ENCODE peak calls at places on chromosomes 13 and 19, in eight cellular contexts. R is CD4-positive, alpha-beta memory T cell; I is body of pancreas; D is heart left ventricle; V is pancreas; N is WERI-Rb-1; M is HepG2; E is PC-3. X is an unnamed sample.

GRCh38 chr19:13094285-13094595 is 8.4 kb downstream of the LYL1 start:
- DNase-seq in M (no peak), R (peak; percentile 34), I (no peak), E (no peak), V (no peak), D (no peak), N (no peak), X (no peak)

GRCh38 chr19:50994129-50994528 is 7.3 kb downstream of the KLK8 start:
- DNase-seq in E (peak; percentile 47), V (no peak), R (no peak), M (no peak), N (no peak), I (no peak), D (no peak), X (peak; percentile 33)

GRCh38 chr19:46660008-46660517 is 919 bp downstream of the DACT3 start:
- DNase-seq in M (no peak), V (no peak), N (peak; percentile 75), R (no peak), D (peak; percentile 25), E (no peak), I (no peak), X (no peak)

GRCh38 chr19:13001502-13002388 is 6.5 kb downstream of the NFIX start:
- DNase-seq in I (peak; percentile 48), E (no peak), R (no peak), M (no peak), D (peak; percentile 72), V (no peak), N (no peak), X (no peak)

GRCh38 chr19:2084993-2085720 is 11.0 kb downstream of the MOB3A start:
- DNase-seq in N (no peak), V (peak; percentile 58), D (peak; percentile 67), E (peak; percentile 59), M (no peak), R (peak; percentile 97), I (peak; percentile 43), X (no peak)

GRCh38 chr13:32471187-32471922 is 43.4 kb upstream of the N4BP2L1 start:
- DNase-seq in V (no peak), D (peak; percentile 59), R (peak; percentile 6), E (peak; percentile 6), N (no peak), M (no peak), I (no peak), X (no peak)

GRCh38 chr19:14002571-14003278 is 3.4 kb downstream of the RFX1 start:
- DNase-seq in E (no peak), D (no peak), M (no peak), R (no peak), N (no peak), V (no peak), I (no peak), X (no peak)

GRCh38 chr19:52584686-52585085 is 14.6 kb downstream of the ZNF701 start:
- DNase-seq in N (no peak), V (no peak), R (no peak), M (no peak), E (no peak), I (no peak), D (no peak), X (no peak)

GRCh38 chr19:51375504-51376221 is 3.2 kb upstream of the NKG7 start:
- DNase-seq in N (no peak), I (no peak), R (peak; percentile 56), D (no peak), E (no peak), V (peak; percentile 15), M (no peak), X (no peak)

DNA sequence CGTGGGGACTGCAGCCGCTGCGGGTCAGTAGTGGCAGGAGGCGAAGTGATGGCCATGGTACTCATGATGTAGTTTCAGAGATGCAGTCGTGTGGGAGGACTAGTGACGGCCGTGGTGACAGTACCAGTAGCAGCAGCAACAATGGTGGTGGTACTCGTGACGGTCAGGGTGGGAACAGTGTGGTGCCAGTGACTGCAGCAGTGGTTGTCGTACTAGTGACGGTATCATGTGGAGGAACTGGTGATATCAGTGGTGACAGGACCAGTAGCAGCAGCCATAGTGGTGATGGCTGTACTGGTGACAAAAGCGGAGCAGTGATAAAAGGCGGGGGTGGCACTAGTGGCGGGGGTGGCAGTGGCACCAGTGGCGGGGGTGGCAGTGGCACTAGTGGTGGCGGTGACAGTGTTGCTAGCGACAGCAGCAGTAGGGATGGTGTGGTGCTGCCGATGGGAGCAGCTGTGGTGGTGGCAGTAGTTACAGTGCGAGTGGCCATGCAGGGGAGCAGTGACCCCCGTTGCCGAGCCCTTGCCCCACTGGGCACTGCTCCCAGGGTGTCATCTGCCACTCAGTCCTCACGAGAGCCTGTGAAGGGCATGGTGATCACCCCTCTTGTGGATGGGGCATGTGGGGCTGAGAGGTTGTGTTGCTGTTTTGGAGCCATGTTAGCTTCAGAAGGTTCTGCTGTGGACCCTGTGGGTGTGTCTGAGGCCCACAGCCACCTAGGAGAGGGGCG is 22.7 kb downstream of the ADPRHL1 start:
- DNase-seq in E (no peak), N (no peak), V (no peak), D (no peak), I (no peak), R (no peak), M (no peak), X (no peak)
- H3K27ac ChIP-seq in E (no peak overlapping the region), N (peak overlapping the region; percentile 96), V (no peak overlapping the region), D (peak overlapping the region; percentile 43), I (no peak overlapping the region), R (no peak overlapping the region), M (no peak overlapping the region), X (no peak overlapping the region)

GRCh38 chr19:9862897-9863296 is 27.8 kb downstream of the PIN1 start:
- DNase-seq in E (no peak), D (no peak), N (no peak), M (no peak), R (no peak), V (no peak), I (no peak), X (no peak)
- H3K27ac ChIP-seq in E (no peak overlapping the region), D (no peak overlapping the region), N (no peak overlapping the region), M (no peak overlapping the region), R (peak overlapping the region; percentile 29), V (no peak overlapping the region), I (no peak overlapping the region), X (no peak overlapping the region)

DNA sequence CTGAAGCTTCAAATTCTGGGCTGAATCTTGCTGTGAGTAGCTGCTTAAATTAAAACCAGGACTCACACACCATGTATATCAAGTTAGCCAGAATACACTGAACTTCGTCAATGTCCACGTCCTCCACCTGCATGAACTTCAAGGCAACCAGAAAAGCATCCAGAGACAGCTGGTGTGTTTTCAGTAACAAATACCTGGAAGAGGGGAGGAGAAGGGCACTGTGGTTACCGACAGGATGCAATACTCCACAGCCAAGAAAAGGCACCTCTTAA is 20.4 kb downstream of the PROZ start:
- DNase-seq in D (no peak), R (no peak), N (no peak), V (no peak), E (no peak), M (no peak), I (no peak), X (no peak)
- H3K27ac ChIP-seq in D (no peak overlapping the region), R (peak overlapping the region; percentile 17), N (no peak overlapping the region), V (no peak overlapping the region), E (peak overlapping the region; percentile 30), M (no peak overlapping the region), I (no peak overlapping the region), X (no peak overlapping the region)

DNA sequence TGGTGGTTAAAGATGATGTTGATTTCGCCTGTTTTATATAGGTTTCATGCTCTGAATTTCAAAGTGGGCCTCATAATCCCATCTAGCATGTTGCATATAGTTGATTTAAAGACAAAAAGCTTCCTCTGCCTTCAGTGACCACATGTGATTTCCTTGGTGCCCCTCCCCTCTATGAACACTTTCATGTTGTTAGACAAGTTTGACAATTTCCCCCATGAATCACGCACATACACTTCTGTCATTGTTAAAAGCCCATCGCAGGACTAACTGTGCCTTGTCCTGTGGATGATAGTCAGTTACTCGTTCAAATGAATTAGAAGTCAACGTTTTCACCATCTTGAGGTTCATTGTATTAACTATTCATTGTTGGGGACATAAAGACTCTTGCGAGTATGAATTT is 6.7 kb downstream of the TNFSF11 start:
- DNase-seq in N (no peak), I (no peak), D (no peak), E (peak; percentile 56), V (no peak), R (no peak), M (no peak), X (no peak)
- H3K27ac ChIP-seq in N (no peak overlapping the region), I (no peak overlapping the region), D (no peak overlapping the region), E (no peak overlapping the region), V (no peak overlapping the region), R (no peak overlapping the region), M (no peak overlapping the region), X (no peak overlapping the region)

GRCh38 chr19:3684817-3685410 is 15.4 kb downstream of the PIP5K1C start:
- DNase-seq in N (no peak), M (no peak), V (no peak), E (no peak), I (no peak), R (no peak), D (no peak), X (no peak)

GRCh38 chr19:3690551-3691371 is 9.5 kb downstream of the PIP5K1C start:
- DNase-seq in E (no peak), N (no peak), R (peak; percentile 38), D (no peak), M (no peak), I (no peak), V (no peak), X (no peak)

GRCh38 chr19:3687393-3687773 is 12.9 kb downstream of the PIP5K1C start:
- DNase-seq in E (no peak), I (no peak), R (peak; percentile 30), M (no peak), V (no peak), D (no peak), N (no peak), X (no peak)

GRCh38 chr19:3691372-3691716 is 8.9 kb downstream of the PIP5K1C start:
- DNase-seq in D (no peak), M (no peak), R (peak; percentile 7), I (no peak), E (no peak), V (no peak), N (no peak), X (no peak)

GRCh38 chr19:3687774-3688706 is 12.2 kb downstream of the PIP5K1C start:
- DNase-seq in D (no peak), M (peak; percentile 41), V (no peak), N (no peak), I (peak; percentile 57), R (peak; percentile 33), E (no peak), X (no peak)
- H3K27ac ChIP-seq in D (peak overlapping the region; percentile 29), M (peak overlapping the region; percentile 68), V (peak overlapping the region; percentile 50), N (peak overlapping the region; percentile 28), I (no peak overlapping the region), R (peak overlapping the region; percentile 45), E (no peak overlapping the region), X (no peak overlapping the region)

DNA sequence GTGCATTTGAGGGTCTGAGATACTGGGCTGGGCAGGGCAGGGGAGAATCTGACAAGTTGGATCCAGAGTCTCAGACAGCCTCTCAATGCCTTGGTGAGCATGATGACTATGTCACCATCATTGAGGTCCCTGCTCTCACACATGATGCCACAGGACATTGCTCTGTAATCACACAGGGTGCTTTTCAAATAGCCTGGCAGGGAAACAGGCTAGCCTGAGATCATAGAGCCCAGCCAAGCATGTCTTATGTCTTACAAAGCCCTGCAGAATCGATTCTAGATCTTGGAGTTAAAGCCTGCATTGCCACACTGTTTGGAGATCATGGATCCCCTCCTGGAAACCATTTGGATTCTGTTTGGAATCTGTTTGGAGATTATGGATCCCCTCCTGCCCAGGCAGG is 5.3 kb downstream of the KCNN1 start:
- DNase-seq in V (no peak), R (no peak), I (no peak), D (no peak), N (no peak), M (no peak), E (no peak), X (no peak)
- H3K27ac ChIP-seq in V (no peak overlapping the region), R (no peak overlapping the region), I (no peak overlapping the region), D (no peak overlapping the region), N (no peak overlapping the region), M (no peak overlapping the region), E (no peak overlapping the region), X (no peak overlapping the region)

GRCh38 chr13:39835253-39835652 is 179.8 kb downstream of the COG6 start:
- DNase-seq in N (no peak), R (no peak), D (no peak), I (no peak), M (no peak), E (peak; percentile 9), V (no peak), X (no peak)
- H3K27ac ChIP-seq in N (no peak overlapping the region), R (no peak overlapping the region), D (no peak overlapping the region), I (no peak overlapping the region), M (no peak overlapping the region), E (no peak overlapping the region), V (no peak overlapping the region), X (peak overlapping the region; percentile 6)